ENCODE peak calls at places on chromosomes 1 and 21, in four cellular contexts. One of them, this sample, is unnamed.

GRCh38 chr21:41317458-41317857 is 857 bp downstream of the FAM3B start:
- DNase-seq in HepG2: no peak
- DNase-seq in K562: no peak
- DNase-seq in WTC11: no peak
- DNase-seq in this sample: no peak

GRCh38 chr1:99754697-99755096 is 11.7 kb downstream of the FRRS1 start:
- DNase-seq in WTC11: no peak
- DNase-seq in K562: no peak
- DNase-seq in HepG2: peak; percentile 45
- DNase-seq in this sample: no peak

GRCh38 chr1:13674386-13674785 is 25.6 kb upstream of the PRDM2 start:
- DNase-seq in K562: no peak
- DNase-seq in WTC11: no peak
- DNase-seq in HepG2: no peak
- DNase-seq in this sample: no peak

GRCh38 chr1:167447521-167448136 is 70.7 kb downstream of the CD247 start:
- DNase-seq in K562: peak; percentile 47
- DNase-seq in WTC11: no peak
- DNase-seq in HepG2: no peak
- DNase-seq in this sample: no peak

GRCh38 chr1:54273837-54274192 is 73.8 kb downstream of the MRPL37 start:
- DNase-seq in HepG2: no peak
- DNase-seq in WTC11: no peak
- DNase-seq in K562: peak; percentile 98
- DNase-seq in this sample: no peak

GRCh38 chr1:42003433-42003832 is 84.7 kb upstream of the HIVEP3 start:
- DNase-seq in HepG2: no peak
- DNase-seq in K562: no peak
- DNase-seq in WTC11: no peak
- DNase-seq in this sample: no peak

GRCh38 chr21:17387030-17387617 is 125.7 kb upstream of the CXADR start:
- DNase-seq in HepG2: peak; percentile 75
- DNase-seq in WTC11: peak; percentile 14
- DNase-seq in K562: peak; percentile 41
- DNase-seq in this sample: peak; percentile 1

GRCh38 chr1:17397910-17398700 is 26.1 kb downstream of the PADI6 start:
- DNase-seq in WTC11: no peak
- DNase-seq in K562: no peak
- DNase-seq in HepG2: no peak
- DNase-seq in this sample: no peak

GRCh38 chr21:44423941-44424607 is 31.2 kb upstream of the LRRC3 start:
- DNase-seq in K562: no peak
- DNase-seq in WTC11: peak; percentile 8
- DNase-seq in HepG2: no peak
- DNase-seq in this sample: no peak

GRCh38 chr1:209355415-209355814 is 228.1 kb upstream of the CAMK1G start:
- DNase-seq in K562: no peak
- DNase-seq in HepG2: no peak
- DNase-seq in WTC11: no peak
- DNase-seq in this sample: no peak

GRCh38 chr21:36769051-36769867 is 70.3 kb downstream of the SIM2 start:
- DNase-seq in HepG2: no peak
- DNase-seq in WTC11: no peak
- DNase-seq in K562: no peak
- DNase-seq in this sample: no peak

GRCh38 chr1:86503477-86504129 is 34.9 kb downstream of the CLCA1 start:
- DNase-seq in WTC11: peak; percentile 33
- DNase-seq in HepG2: no peak
- DNase-seq in K562: no peak
- DNase-seq in this sample: no peak

GRCh38 chr1:186404454-186405051 is 28.9 kb downstream of the ODR4 start:
- DNase-seq in WTC11: no peak
- DNase-seq in HepG2: peak; percentile 27
- DNase-seq in K562: peak; percentile 60
- DNase-seq in this sample: no peak

GRCh38 chr1:205369621-205370230 is 13.0 kb upstream of the KLHDC8A start:
- DNase-seq in HepG2: no peak
- DNase-seq in WTC11: no peak
- DNase-seq in K562: no peak
- DNase-seq in this sample: no peak

GRCh38 chr1:224378855-224379631 is 22.4 kb downstream of the CNIH4 start:
- DNase-seq in WTC11: no peak
- DNase-seq in K562: no peak
- DNase-seq in HepG2: no peak
- DNase-seq in this sample: peak; percentile 34

GRCh38 chr1:208834346-208835081 is 590.3 kb upstream of the PLXNA2 start:
- DNase-seq in HepG2: no peak
- DNase-seq in WTC11: no peak
- DNase-seq in K562: no peak
- DNase-seq in this sample: no peak

GRCh38 chr21:33901421-33902288 is 13.9 kb downstream of the ATP5PO start:
- DNase-seq in K562: peak; percentile 44
- DNase-seq in WTC11: peak; percentile 66
- DNase-seq in HepG2: peak; percentile 20
- DNase-seq in this sample: no peak

GRCh38 chr1:227428803-227429202 is 110.5 kb upstream of the CDC42BPA start:
- DNase-seq in WTC11: no peak
- DNase-seq in K562: no peak
- DNase-seq in HepG2: peak; percentile 58
- DNase-seq in this sample: no peak

GRCh38 chr1:86067626-86068025 is 88.9 kb downstream of the COL24A1 start:
- DNase-seq in WTC11: no peak
- DNase-seq in HepG2: no peak
- DNase-seq in K562: no peak
- DNase-seq in this sample: no peak

GRCh38 chr21:15363921-15364320 is 299.1 kb upstream of the NRIP1 start:
- DNase-seq in K562: no peak
- DNase-seq in HepG2: no peak
- DNase-seq in WTC11: no peak
- DNase-seq in this sample: no peak

GRCh38 chr1:157181258-157181657 is 43.1 kb upstream of the ETV3 start:
- DNase-seq in WTC11: no peak
- DNase-seq in K562: no peak
- DNase-seq in HepG2: no peak
- DNase-seq in this sample: no peak

GRCh38 chr1:44212355-44213221 is 683 bp upstream of the DMAP1 start:
- DNase-seq in WTC11: no peak
- DNase-seq in HepG2: no peak
- DNase-seq in K562: no peak
- DNase-seq in this sample: peak; percentile 7

GRCh38 chr1:201397675-201398074 is 1.4 kb downstream of the LAD1 start:
- DNase-seq in HepG2: peak; percentile 43
- DNase-seq in K562: no peak
- DNase-seq in WTC11: no peak
- DNase-seq in this sample: no peak

GRCh38 chr21:37220433-37220980 is 46.6 kb downstream of the VPS26C start:
- DNase-seq in K562: no peak
- DNase-seq in HepG2: peak; percentile 48
- DNase-seq in WTC11: peak; percentile 24
- DNase-seq in this sample: no peak

GRCh38 chr1:5428391-5428790 is 563.8 kb downstream of the NPHP4 start:
- DNase-seq in K562: no peak
- DNase-seq in WTC11: no peak
- DNase-seq in HepG2: no peak
- DNase-seq in this sample: no peak

GRCh38 chr1:198492872-198493271 is 47.6 kb downstream of the ATP6V1G3 start:
- DNase-seq in WTC11: no peak
- DNase-seq in HepG2: no peak
- DNase-seq in K562: no peak
- DNase-seq in this sample: no peak

GRCh38 chr1:246687002-246687401 is 37.2 kb upstream of the SCCPDH start:
- DNase-seq in WTC11: peak; percentile 60
- DNase-seq in K562: no peak
- DNase-seq in HepG2: no peak
- DNase-seq in this sample: no peak

GRCh38 chr1:46466477-46467182 is 23.0 kb upstream of the DMBX1 start:
- DNase-seq in HepG2: no peak
- DNase-seq in WTC11: peak; percentile 78
- DNase-seq in K562: no peak
- DNase-seq in this sample: no peak

GRCh38 chr1:184861755-184862336 is 107.2 kb upstream of the EDEM3 start:
- DNase-seq in K562: no peak
- DNase-seq in WTC11: no peak
- DNase-seq in HepG2: peak; percentile 17
- DNase-seq in this sample: no peak

GRCh38 chr21:42385619-42386018 is 10.2 kb downstream of the TMPRSS3 start:
- DNase-seq in K562: no peak
- DNase-seq in WTC11: no peak
- DNase-seq in HepG2: peak; percentile 62
- DNase-seq in this sample: no peak

GRCh38 chr21:42384184-42384583 is 11.7 kb downstream of the TMPRSS3 start:
- DNase-seq in HepG2: no peak
- DNase-seq in K562: no peak
- DNase-seq in WTC11: no peak
- DNase-seq in this sample: no peak

GRCh38 chr21:42386034-42386591 is 9.7 kb downstream of the TMPRSS3 start:
- DNase-seq in HepG2: peak; percentile 91
- DNase-seq in WTC11: no peak
- DNase-seq in K562: no peak
- DNase-seq in this sample: no peak

GRCh38 chr21:42383331-42383730 is 12.5 kb downstream of the TMPRSS3 start:
- DNase-seq in K562: no peak
- DNase-seq in WTC11: no peak
- DNase-seq in HepG2: no peak
- DNase-seq in this sample: no peak

DNA sequence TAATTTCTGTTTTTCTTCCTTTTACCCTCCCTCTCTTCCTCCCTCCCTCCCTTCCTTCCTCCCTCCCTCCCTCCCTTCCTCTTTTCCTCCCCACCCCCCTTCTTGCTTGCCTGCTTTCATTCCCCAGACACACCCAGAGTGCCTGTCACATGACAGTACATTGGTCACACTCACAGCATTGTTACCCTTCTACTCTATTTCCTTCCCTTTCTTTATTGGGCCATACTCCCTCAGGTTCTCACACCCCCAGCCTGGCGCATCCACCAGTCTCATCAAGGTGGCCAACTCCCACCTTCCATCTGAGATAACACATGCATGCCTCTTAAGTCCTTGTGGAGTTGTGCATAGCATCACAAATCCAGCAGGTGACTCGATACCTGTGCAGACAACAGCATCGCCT is 10.9 kb downstream of the TMPRSS3 start:
- DNase-seq in HepG2: no peak
- DNase-seq in K562: no peak
- DNase-seq in WTC11: no peak
- DNase-seq in this sample: no peak
- TF ChIP-seq TCF7 in HepG2: no peak
- TF ChIP-seq TCF7 in K562: no peak
- TF ChIP-seq TCF7 in WTC11: no peak
- TF ChIP-seq TCF7 in this sample: no peak

GRCh38 chr1:33001282-33001681 is 35.4 kb downstream of the AK2 start:
- DNase-seq in K562: no peak
- DNase-seq in HepG2: no peak
- DNase-seq in WTC11: no peak
- DNase-seq in this sample: no peak

GRCh38 chr1:32998009-32998555 is 33.5 kb upstream of the RNF19B start:
- DNase-seq in WTC11: no peak
- DNase-seq in HepG2: no peak
- DNase-seq in K562: no peak
- DNase-seq in this sample: no peak

GRCh38 chr1:33002006-33002405 is 34.7 kb downstream of the AK2 start:
- DNase-seq in WTC11: no peak
- DNase-seq in HepG2: no peak
- DNase-seq in K562: no peak
- DNase-seq in this sample: no peak

GRCh38 chr1:32998997-32999396 is 34.4 kb upstream of the RNF19B start:
- DNase-seq in HepG2: no peak
- DNase-seq in K562: no peak
- DNase-seq in WTC11: no peak
- DNase-seq in this sample: no peak

GRCh38 chr1:33000427-33001026 is 35.9 kb upstream of the RNF19B start:
- DNase-seq in WTC11: no peak
- DNase-seq in K562: no peak
- DNase-seq in HepG2: no peak
- DNase-seq in this sample: no peak
- TF ChIP-seq TCF7 in WTC11: no peak
- TF ChIP-seq TCF7 in K562: no peak
- TF ChIP-seq TCF7 in HepG2: no peak
- TF ChIP-seq TCF7 in this sample: no peak

DNA sequence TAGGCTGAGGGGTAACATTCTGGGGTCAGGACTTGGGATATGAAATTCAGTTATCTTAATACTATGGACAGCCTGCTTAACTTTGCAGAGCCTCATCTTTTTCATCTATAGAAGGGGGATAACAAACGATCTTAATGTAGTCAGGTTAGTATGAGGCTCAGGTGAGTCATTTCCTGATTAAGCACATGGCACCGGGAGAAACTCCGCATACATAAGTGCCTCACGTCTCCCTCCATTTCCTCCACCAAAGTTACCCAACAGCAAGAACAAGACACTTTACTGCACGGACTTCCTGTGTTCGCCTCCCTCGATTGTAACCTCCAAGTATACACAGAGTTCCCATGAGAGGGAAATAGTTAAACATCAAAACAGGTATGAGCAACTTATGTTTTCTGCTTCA is 112.7 kb upstream of the COA6 start:
- DNase-seq in WTC11: no peak
- DNase-seq in HepG2: no peak
- DNase-seq in K562: no peak
- DNase-seq in this sample: no peak
- TF ChIP-seq TCF7 in WTC11: no peak
- TF ChIP-seq TCF7 in HepG2: no peak
- TF ChIP-seq TCF7 in K562: no peak
- TF ChIP-seq TCF7 in this sample: no peak

GRCh38 chr1:219385786-219386427 is 212.2 kb downstream of the LYPLAL1 start:
- DNase-seq in WTC11: peak; percentile 74
- DNase-seq in HepG2: peak; percentile 69
- DNase-seq in K562: peak; percentile 58
- DNase-seq in this sample: peak; percentile 5
- TF ChIP-seq TCF7 in WTC11: no peak
- TF ChIP-seq TCF7 in HepG2: no peak
- TF ChIP-seq TCF7 in K562: no peak
- TF ChIP-seq TCF7 in this sample: no peak

GRCh38 chr1:170680428-170680827 is 16.5 kb downstream of the PRRX1 start:
- DNase-seq in HepG2: no peak
- DNase-seq in WTC11: no peak
- DNase-seq in K562: no peak
- DNase-seq in this sample: no peak
- TF ChIP-seq TCF7 in HepG2: no peak
- TF ChIP-seq TCF7 in WTC11: no peak
- TF ChIP-seq TCF7 in K562: no peak
- TF ChIP-seq TCF7 in this sample: no peak

GRCh38 chr1:37035828-37036666 is 1.7 kb upstream of the GRIK3 start:
- DNase-seq in K562: peak; percentile 47
- DNase-seq in HepG2: no peak
- DNase-seq in WTC11: peak; percentile 76
- DNase-seq in this sample: no peak

GRCh38 chr1:37037675-37038074 is 3.4 kb upstream of the GRIK3 start:
- DNase-seq in K562: no peak
- DNase-seq in WTC11: peak; percentile 33
- DNase-seq in HepG2: no peak
- DNase-seq in this sample: no peak

GRCh38 chr1:37036667-37037053 is 2.3 kb upstream of the GRIK3 start:
- DNase-seq in K562: no peak
- DNase-seq in WTC11: no peak
- DNase-seq in HepG2: no peak
- DNase-seq in this sample: no peak

GRCh38 chr1:37038703-37039093 is 4.4 kb upstream of the GRIK3 start:
- DNase-seq in K562: no peak
- DNase-seq in WTC11: no peak
- DNase-seq in HepG2: no peak
- DNase-seq in this sample: no peak

GRCh38 chr1:37038079-37038702 is 3.9 kb upstream of the GRIK3 start:
- DNase-seq in K562: no peak
- DNase-seq in HepG2: no peak
- DNase-seq in WTC11: peak; percentile 38
- DNase-seq in this sample: no peak
- TF ChIP-seq TCF7 in K562: no peak
- TF ChIP-seq TCF7 in HepG2: no peak
- TF ChIP-seq TCF7 in WTC11: no peak
- TF ChIP-seq TCF7 in this sample: no peak

This sample was measured in GM12878.